ENCODE peak calls at places on chromosomes 16 and 17, in five cellular contexts. Y is stimulated activated naive CD8-positive, alpha-beta T cell treated with anti-CD3 and anti-CD28 coated beads, Interleukin-15, amount 100 ng/mL, for 72 hours; J is T-helper 2 cell; L is HEK293T; F is IMR-90. W is an unnamed sample.
A peak's percentile ranks its signal among the peaks of the same experiment; 100 is the strongest.

GRCh38 chr17:75069783-75070182 is 18.0 kb upstream of the SLC16A5 start:
- DNase-seq in Y (no peak), J (no peak), L (no peak), F (no peak), W (no peak)

GRCh38 chr17:1736348-1737281 is 6.1 kb upstream of the SERPINF2 start:
- DNase-seq in Y (peak; percentile 71), J (no peak), L (no peak), F (peak; percentile 83), W (no peak)

GRCh38 chr17:82698974-82699442 is 510 bp upstream of the RAB40B start:
- DNase-seq in Y (no peak), J (no peak), L (no peak), F (no peak), W (no peak)

GRCh38 chr17:31696184-31696602 is 162.9 kb downstream of the COPRS start:
- DNase-seq in Y (no peak), J (no peak), L (no peak), F (peak; percentile 88), W (no peak)

GRCh38 chr17:35371934-35372333 is 1.5 kb downstream of the SLFN11 start:
- DNase-seq in Y (no peak), J (no peak), L (no peak), F (no peak), W (no peak)

GRCh38 chr16:87278191-87279093 is 38.8 kb downstream of the C16orf95 start:
- DNase-seq in Y (peak; percentile 46), J (no peak), L (peak; percentile 88), F (peak; percentile 77), W (peak; percentile 39)

GRCh38 chr17:31297090-31297489 is at the start of gene OMG:
- DNase-seq in Y (no peak), J (no peak), L (no peak), F (no peak), W (no peak)

GRCh38 chr17:82129095-82129494 is 31.1 kb upstream of the FASN start:
- DNase-seq in Y (no peak), J (no peak), L (no peak), F (no peak), W (no peak)

GRCh38 chr17:71649986-71650385 is 470.8 kb upstream of the SOX9 start:
- DNase-seq in Y (no peak), J (no peak), L (no peak), F (peak; percentile 86), W (no peak)

GRCh38 chr16:15725641-15726240 is 75.7 kb downstream of the NDE1 start:
- DNase-seq in Y (no peak), J (no peak), L (no peak), F (no peak), W (no peak)

GRCh38 chr17:17685775-17686291 is 4.6 kb downstream of the RAI1 start:
- DNase-seq in Y (peak; percentile 31), J (no peak), L (no peak), F (peak; percentile 91), W (no peak)

GRCh38 chr16:59574296-59574695 is 840.2 kb upstream of the GOT2 start:
- DNase-seq in Y (no peak), J (no peak), L (no peak), F (no peak), W (no peak)

GRCh38 chr17:50841949-50842354 is 6.6 kb downstream of the WFIKKN2 start:
- DNase-seq in Y (peak; percentile 57), J (no peak), L (peak; percentile 87), F (peak; percentile 58), W (no peak)

GRCh38 chr17:17900615-17901520 is 64.1 kb upstream of the SREBF1 start:
- DNase-seq in Y (no peak), J (no peak), L (no peak), F (peak; percentile 94), W (no peak)

W was measured in GM06990.